ENCODE peak calls at places on chromosomes 11 and 22, in five cellular contexts. I, K, V, B and T are unnamed samples.

GRCh38 chr11:71456831-71457230 is 3.8 kb downstream of the NADSYN1 start:
- DNase-seq in K (no peak), V (no peak), B (no peak), I (no peak), T (no peak)

GRCh38 chr22:31584804-31585160 is 77.2 kb downstream of the PISD start:
- DNase-seq in B (no peak), K (no peak), V (no peak), I (no peak), T (no peak)

GRCh38 chr22:21791635-21792625 is 56.3 kb upstream of the YPEL1 start:
- DNase-seq in K (no peak), V (no peak), B (no peak), I (peak; percentile 40), T (no peak)

GRCh38 chr11:121762820-121763219 is 310.1 kb upstream of the SORL1-AS1 start:
- DNase-seq in V (no peak), K (no peak), I (peak; percentile 63), B (no peak), T (no peak)

GRCh38 chr22:46336119-46337078 is 885 bp downstream of the TRMU start:
- DNase-seq in B (no peak), K (no peak), V (no peak), I (peak; percentile 10), T (no peak)

GRCh38 chr11:119155733-119156492 is 7.1 kb downstream of the ABCG4 start:
- DNase-seq in B (no peak), I (no peak), V (no peak), K (no peak), T (no peak)

GRCh38 chr22:49999063-49999900 is 13.3 kb downstream of the IL17REL start:
- DNase-seq in I (no peak), V (peak; percentile 8), K (peak; percentile 43), B (no peak), T (no peak)

GRCh38 chr22:24894998-24895397 is 51.5 kb downstream of the LHFPL7 start:
- DNase-seq in I (peak; percentile 87), V (no peak), K (no peak), B (peak; percentile 19), T (peak; percentile 40)

GRCh38 chr11:8262552-8263108 is 1.0 kb downstream of the LMO1 start:
- DNase-seq in V (no peak), K (peak; percentile 63), B (no peak), I (peak; percentile 45), T (no peak)